ENCODE peak calls at places on chromosomes 13 and 19, in five cellular contexts. X, O, N, S and R are unnamed samples.

GRCh38 chr19:6443986-6444385 is 10.4 kb upstream of the SLC25A41 start:
- DNase-seq in X (no peak), S (no peak), O (no peak), N (no peak), R (no peak)

GRCh38 chr13:103031332-103031873 is 34.8 kb downstream of the SLC10A2 start:
- DNase-seq in S (no peak), N (no peak), O (no peak), X (no peak), R (no peak)

GRCh38 chr13:111857846-111858560 is 208.9 kb upstream of the SOX1 start:
- DNase-seq in N (no peak), S (no peak), X (no peak), O (no peak), R (no peak)

GRCh38 chr19:34269489-34269888 is 15.1 kb downstream of the GARRE1 start:
- DNase-seq in X (no peak), O (no peak), S (no peak), N (no peak), R (no peak)

GRCh38 chr19:4063369-4064072 is 3.2 kb downstream of the ZBTB7A start:
- DNase-seq in O (peak), X (no peak), N (no peak), S (no peak), R (no peak)

GRCh38 chr19:44808463-44809371 is at the start of gene BCAM:
- DNase-seq in X (peak), S (peak), O (peak), N (peak), R (peak)

GRCh38 chr19:38544569-38545315 is 73.0 kb downstream of the MAP4K1 start:
- DNase-seq in X (no peak), S (peak), O (no peak), N (peak), R (no peak)

GRCh38 chr13:53324656-53325055 is 296.0 kb downstream of the OLFM4 start:
- DNase-seq in S (no peak), O (no peak), X (no peak), N (no peak), R (no peak)

GRCh38 chr19:40255619-40256166 is 29.2 kb upstream of the CCNP start:
- DNase-seq in N (no peak), X (no peak), O (no peak), S (no peak), R (no peak)

GRCh38 chr19:23436318-23436717 is 41.0 kb upstream of the ZNF91 start:
- DNase-seq in S (no peak), X (no peak), O (no peak), N (no peak), R (no peak)

GRCh38 chr13:111139874-111140561 is 24.9 kb downstream of the ARHGEF7 start:
- DNase-seq in S (no peak), O (no peak), X (no peak), N (no peak), R (no peak)

GRCh38 chr19:16161848-16162247 is 11.5 kb downstream of the CIB3 start:
- DNase-seq in N (peak), S (peak), O (no peak), X (no peak), R (peak)

GRCh38 chr19:37990362-37990761 is 83.4 kb downstream of the SIPA1L3 start:
- DNase-seq in S (no peak), N (peak), X (peak), O (no peak), R (no peak)

GRCh38 chr13:111903143-111903542 is 163.8 kb upstream of the SOX1 start:
- DNase-seq in N (no peak), O (no peak), X (no peak), S (no peak), R (no peak)

GRCh38 chr19:56155124-56155687 is 14.1 kb downstream of the ZNF444 start:
- DNase-seq in S (no peak), N (no peak), X (no peak), O (peak), R (no peak)

GRCh38 chr13:86426437-86426836 is 627.2 kb upstream of the SLITRK6 start:
- DNase-seq in S (no peak), X (no peak), O (no peak), N (no peak), R (no peak)
- H3K4me3 ChIP-seq in S (no peak), X (no peak), O (no peak), N (no peak), R (no peak)

DNA sequence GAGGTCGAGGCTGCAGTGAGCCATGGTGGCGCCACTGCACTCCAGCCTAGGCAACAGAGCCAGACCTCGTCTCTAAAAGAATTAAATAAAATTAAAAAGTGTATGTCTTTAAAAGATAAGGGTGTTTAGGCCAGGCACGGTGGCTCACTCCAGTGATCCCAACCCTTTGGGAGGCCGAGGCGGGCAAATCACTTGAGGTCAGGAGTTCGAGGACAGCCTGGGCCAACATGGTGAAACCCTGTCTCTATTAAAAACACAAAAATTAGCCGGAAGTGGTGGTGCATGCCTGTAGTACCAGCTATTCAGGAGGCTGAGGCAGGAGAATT is 7.5 kb upstream of the SDHAF1 start:
- DNase-seq in N (no peak), S (no peak), X (no peak), O (no peak), R (no peak)
- TF ChIP-seq CTCF in N (no peak), S (no peak), X (no peak), O (no peak), R (no peak)

GRCh38 chr19:28794301-28794700 is 418.6 kb downstream of the UQCRFS1 start:
- DNase-seq in N (no peak), X (no peak), S (no peak), O (no peak), R (no peak)
- H3K4me3 ChIP-seq in N (no peak), X (no peak), S (no peak), O (no peak), R (no peak)

GRCh38 chr13:31051999-31052398 is 109.7 kb downstream of the HSPH1 start:
- DNase-seq in S (peak), O (no peak), X (no peak), N (no peak), R (no peak)
- TF ChIP-seq CTCF in S (no peak), O (no peak), X (no peak), N (no peak), R (peak)

DNA sequence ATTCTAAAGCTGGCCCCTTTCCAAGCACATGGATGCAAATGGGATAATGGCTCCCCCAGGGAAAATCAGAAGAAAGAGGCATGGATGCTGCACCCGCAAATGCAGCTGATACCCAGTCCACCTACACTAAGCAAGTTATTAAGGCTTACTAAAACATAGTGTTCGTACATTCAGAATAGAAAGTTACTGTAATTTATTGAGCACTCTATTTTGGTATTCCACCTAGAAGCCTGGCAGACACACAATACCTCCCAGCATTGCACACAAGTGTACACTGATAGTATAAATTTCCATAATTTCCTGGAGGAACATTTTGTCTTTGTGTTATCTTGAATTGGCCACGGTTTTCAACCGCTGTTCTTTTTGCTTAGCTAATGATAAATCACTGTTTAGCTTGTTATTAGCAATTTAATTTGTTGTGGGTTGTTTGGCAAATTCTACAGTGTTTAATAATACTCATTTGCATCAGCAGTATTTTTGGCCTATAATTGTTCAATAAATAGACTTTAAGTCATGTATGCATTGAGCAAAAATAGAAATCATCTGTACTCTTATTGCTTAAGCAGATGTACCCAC is 94.5 kb upstream of the MRI1 start:
- DNase-seq in X (no peak), N (no peak), S (no peak), O (no peak), R (no peak)
- H3K4me3 ChIP-seq in X (no peak), N (no peak), S (no peak), O (no peak), R (no peak)

DNA sequence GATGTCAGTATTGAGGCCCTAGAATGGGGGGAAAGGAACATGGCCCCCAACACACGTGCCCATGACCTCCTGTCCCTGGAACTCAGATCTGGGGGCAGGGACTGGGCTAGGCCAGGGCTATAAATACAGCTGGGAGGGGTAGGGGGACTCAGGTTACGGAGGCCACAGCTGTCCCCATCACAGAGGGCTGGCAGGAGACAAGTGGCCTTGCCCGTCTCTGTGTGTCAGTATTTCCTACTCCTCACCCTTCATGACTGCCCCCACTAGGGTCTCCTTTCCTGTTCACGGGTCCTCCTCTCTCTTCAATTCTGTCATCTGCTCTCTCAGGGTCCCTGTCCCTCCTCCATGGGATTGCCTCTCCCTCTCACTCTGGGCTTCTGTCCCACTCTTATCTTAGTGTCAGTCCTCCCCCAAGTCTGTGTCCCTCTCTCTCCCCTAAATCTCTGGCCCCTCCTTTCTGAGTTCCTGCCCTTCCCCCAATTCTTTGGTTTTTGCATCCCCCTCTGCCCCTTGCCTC is 692 bp upstream of the HRC start:
- DNase-seq in N (no peak), O (no peak), X (no peak), S (no peak), R (no peak)
- TF ChIP-seq CTCF in N (no peak), O (no peak), X (no peak), S (no peak), R (no peak)

DNA sequence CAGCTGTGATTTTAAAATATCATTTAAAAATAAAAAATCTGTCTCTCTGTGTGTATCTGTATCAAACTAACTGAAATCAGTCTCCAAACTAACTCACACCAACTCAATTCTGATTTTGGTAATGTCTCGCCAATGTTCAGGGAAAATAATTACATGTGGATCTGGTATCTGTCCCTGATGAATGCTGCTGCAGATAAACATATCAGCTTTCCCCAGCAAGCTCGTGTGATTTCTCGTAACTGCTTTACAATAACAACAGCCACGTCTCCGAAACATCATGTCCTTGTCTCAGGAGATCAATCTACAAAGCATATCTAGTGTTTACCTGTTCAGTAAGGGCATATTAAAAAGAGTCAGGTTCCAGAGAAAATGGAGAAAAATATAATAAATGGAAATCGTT is 129.0 kb downstream of the IRS2 start:
- DNase-seq in N (no peak), O (no peak), X (no peak), S (no peak), R (no peak)
- H3K4me3 ChIP-seq in N (no peak), O (no peak), X (no peak), S (no peak), R (no peak)

GRCh38 chr13:23919006-23919405 is 21.7 kb upstream of the C1QTNF9B start:
- DNase-seq in S (no peak), N (no peak), O (no peak), X (no peak), R (no peak)

GRCh38 chr13:23921451-23921888 is 24.2 kb upstream of the C1QTNF9B start:
- DNase-seq in S (peak), O (no peak), N (peak), X (no peak), R (peak)

GRCh38 chr13:23918208-23918607 is 20.9 kb upstream of the C1QTNF9B start:
- DNase-seq in X (no peak), O (no peak), N (peak), S (peak), R (peak)

GRCh38 chr13:23922005-23922932 is 25.0 kb upstream of the C1QTNF9B start:
- DNase-seq in X (peak), O (no peak), N (peak), S (peak), R (no peak)

DNA sequence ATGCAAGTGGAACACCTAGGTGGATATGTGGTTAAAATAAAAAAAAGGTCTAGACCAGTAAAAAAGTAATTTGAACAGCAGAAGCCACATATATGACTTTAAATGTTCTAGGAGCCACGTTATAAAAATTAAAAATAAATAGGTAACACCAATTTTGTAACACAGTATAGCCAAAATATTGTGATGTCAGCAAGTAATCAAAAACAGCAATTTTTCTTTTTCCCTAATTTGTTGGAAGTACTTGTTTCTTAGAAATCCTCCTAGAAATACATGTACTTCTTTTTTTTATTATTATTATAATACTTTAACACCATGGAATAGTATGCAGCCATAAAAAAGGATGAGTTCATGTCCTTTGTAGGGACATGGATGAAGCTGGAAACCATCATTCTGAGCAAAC is 25.7 kb upstream of the C1QTNF9B start:
- DNase-seq in N (no peak), S (no peak), X (no peak), O (no peak), R (no peak)
- TF ChIP-seq CTCF in N (no peak), S (no peak), X (no peak), O (no peak), R (no peak)

GRCh38 chr19:13100031-13100588 is 2.5 kb downstream of the LYL1 start:
- DNase-seq in S (no peak), X (no peak), O (no peak), N (peak), R (peak)

GRCh38 chr19:13102666-13103584 is at the start of gene LYL1:
- DNase-seq in N (peak), S (no peak), X (peak), O (peak), R (no peak)

GRCh38 chr19:13100871-13101589 is 1.6 kb downstream of the LYL1 start:
- DNase-seq in N (no peak), S (no peak), X (no peak), O (no peak), R (no peak)

GRCh38 chr19:13102416-13102665 is 317 bp downstream of the LYL1 start:
- DNase-seq in N (no peak), S (no peak), X (no peak), O (no peak), R (peak)

DNA sequence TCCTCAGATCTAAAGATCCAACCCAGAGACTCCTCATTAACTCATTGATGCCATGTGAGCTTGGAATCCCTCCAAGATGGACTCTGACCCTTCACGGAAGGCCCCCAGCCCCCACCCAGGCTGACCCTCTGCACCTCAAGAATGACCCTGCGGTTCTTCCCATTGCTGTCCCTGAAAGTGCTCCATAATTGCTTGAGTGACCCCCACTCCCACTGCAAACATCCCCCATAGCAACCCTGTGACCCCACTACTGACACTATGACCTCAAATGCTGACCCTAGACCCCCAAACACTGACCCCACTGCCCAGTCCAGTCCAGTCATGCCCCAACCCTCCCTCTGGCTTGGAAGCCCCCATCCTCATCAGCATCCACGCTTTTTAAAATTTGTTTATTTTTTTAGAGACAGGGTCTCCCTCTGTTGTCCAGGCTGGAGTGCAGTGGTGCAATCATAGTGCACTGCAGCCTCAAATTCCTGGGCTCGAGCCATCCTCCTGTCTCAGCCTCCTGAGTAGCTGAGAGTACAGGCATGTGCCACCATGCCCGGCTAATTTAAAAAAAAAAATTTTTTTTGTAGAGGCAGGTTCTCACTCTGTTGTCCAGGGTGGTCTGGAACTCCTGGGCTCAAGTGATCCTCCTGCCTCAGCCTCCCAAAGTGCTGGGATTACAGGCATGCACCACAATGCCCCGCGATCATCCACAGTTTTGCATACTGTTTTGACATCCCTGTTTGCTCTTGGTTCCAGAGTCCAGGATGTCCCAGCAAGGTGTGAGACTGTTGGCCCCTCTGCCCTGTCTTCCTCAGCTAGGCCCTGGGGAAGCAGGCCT is 855 bp downstream of the LYL1 start:
- DNase-seq in N (no peak), O (no peak), X (no peak), S (no peak), R (no peak)
- H3K4me3 ChIP-seq in N (no peak), O (peak), X (peak), S (no peak), R (no peak)

DNA sequence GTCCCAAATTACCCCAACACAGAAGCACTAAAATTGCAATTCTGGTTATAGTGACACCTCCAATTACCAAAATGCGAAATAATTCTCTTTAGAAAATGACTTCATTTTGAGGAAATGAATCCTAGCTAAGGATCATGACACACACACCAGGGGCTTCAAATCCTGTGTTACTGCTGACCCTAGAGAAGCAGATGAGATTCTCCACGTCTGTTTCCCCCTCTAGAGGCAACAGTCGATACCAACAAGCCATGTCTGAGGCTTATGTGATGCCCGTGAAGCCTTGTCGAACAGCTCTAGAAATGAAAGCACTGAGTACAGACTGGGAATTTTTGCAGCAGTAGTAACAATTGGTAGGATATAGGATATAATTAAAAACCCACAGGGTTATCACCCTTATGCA is 153.6 kb upstream of the TMTC4 start:
- DNase-seq in O (no peak), N (no peak), S (no peak), X (no peak), R (no peak)
- TF ChIP-seq CTCF in O (no peak), N (no peak), S (peak), X (no peak), R (peak)